ENCODE peak calls at places on chromosome 6, in five cellular contexts. One of them, this sample, is unnamed.

GRCh38 chr6:34984416-34984815 is 95.4 kb downstream of the ANKS1A start:
- DNase-seq in neural crest cell: no peak
- DNase-seq in fibroblast of lung: no peak
- DNase-seq in choroid plexus epithelial cell: no peak
- DNase-seq in endodermal cell: no peak
- DNase-seq in this sample: no peak

GRCh38 chr6:112183271-112183671 is 71.1 kb downstream of the LAMA4 start:
- DNase-seq in neural crest cell: no peak
- DNase-seq in choroid plexus epithelial cell: peak; percentile 60
- DNase-seq in endodermal cell: no peak
- DNase-seq in fibroblast of lung: peak; percentile 76
- DNase-seq in this sample: no peak

GRCh38 chr6:131669891-131670290 is 31.3 kb downstream of the OR2A4 start:
- DNase-seq in choroid plexus epithelial cell: peak; percentile 57
- DNase-seq in endodermal cell: no peak
- DNase-seq in fibroblast of lung: peak; percentile 10
- DNase-seq in neural crest cell: no peak
- DNase-seq in this sample: no peak

GRCh38 chr6:32085759-32086458 is 23.2 kb downstream of the TNXB start:
- DNase-seq in choroid plexus epithelial cell: no peak
- DNase-seq in fibroblast of lung: no peak
- DNase-seq in endodermal cell: no peak
- DNase-seq in neural crest cell: no peak
- DNase-seq in this sample: no peak

GRCh38 chr6:145091102-145091826 is 644.1 kb downstream of the EPM2A start:
- DNase-seq in choroid plexus epithelial cell: no peak
- DNase-seq in endodermal cell: no peak
- DNase-seq in fibroblast of lung: no peak
- DNase-seq in neural crest cell: no peak
- DNase-seq in this sample: no peak

GRCh38 chr6:135240711-135241110 is 59.6 kb downstream of the MYB start:
- DNase-seq in choroid plexus epithelial cell: no peak
- DNase-seq in fibroblast of lung: no peak
- DNase-seq in endodermal cell: no peak
- DNase-seq in neural crest cell: no peak
- DNase-seq in this sample: no peak

GRCh38 chr6:33668914-33669313 is 42.6 kb downstream of the UQCC2 start:
- DNase-seq in endodermal cell: peak; percentile 70
- DNase-seq in neural crest cell: no peak
- DNase-seq in fibroblast of lung: no peak
- DNase-seq in choroid plexus epithelial cell: no peak
- DNase-seq in this sample: no peak

GRCh38 chr6:45746046-45746445 is 269.6 kb downstream of the CLIC5 start:
- DNase-seq in neural crest cell: no peak
- DNase-seq in choroid plexus epithelial cell: peak; percentile 88
- DNase-seq in fibroblast of lung: peak; percentile 97
- DNase-seq in endodermal cell: no peak
- DNase-seq in this sample: no peak

GRCh38 chr6:104266922-104267321 is 592.8 kb downstream of the HACE1 start:
- DNase-seq in fibroblast of lung: no peak
- DNase-seq in neural crest cell: no peak
- DNase-seq in choroid plexus epithelial cell: no peak
- DNase-seq in endodermal cell: no peak
- DNase-seq in this sample: no peak

GRCh38 chr6:133923938-133924593 is 29.0 kb upstream of the TBPL1 start:
- DNase-seq in neural crest cell: peak; percentile 63
- DNase-seq in choroid plexus epithelial cell: peak; percentile 93
- DNase-seq in fibroblast of lung: peak; percentile 65
- DNase-seq in endodermal cell: peak; percentile 84
- DNase-seq in this sample: no peak

GRCh38 chr6:340181-340955 is 48.1 kb downstream of the DUSP22 start:
- DNase-seq in neural crest cell: no peak
- DNase-seq in fibroblast of lung: no peak
- DNase-seq in choroid plexus epithelial cell: no peak
- DNase-seq in endodermal cell: no peak
- DNase-seq in this sample: no peak

GRCh38 chr6:11747021-11747420 is 31.6 kb downstream of the ADTRP start:
- DNase-seq in choroid plexus epithelial cell: no peak
- DNase-seq in endodermal cell: no peak
- DNase-seq in neural crest cell: no peak
- DNase-seq in fibroblast of lung: peak; percentile 59
- DNase-seq in this sample: no peak

GRCh38 chr6:2204272-2204671 is 41.1 kb downstream of the GMDS start:
- DNase-seq in choroid plexus epithelial cell: no peak
- DNase-seq in fibroblast of lung: no peak
- DNase-seq in endodermal cell: no peak
- DNase-seq in neural crest cell: no peak
- DNase-seq in this sample: no peak

GRCh38 chr6:50333696-50334095 is 284.0 kb upstream of the DEFB112 start:
- DNase-seq in fibroblast of lung: no peak
- DNase-seq in neural crest cell: no peak
- DNase-seq in choroid plexus epithelial cell: no peak
- DNase-seq in endodermal cell: no peak
- DNase-seq in this sample: no peak

GRCh38 chr6:148435386-148435785 is 92.7 kb downstream of the SASH1 start:
- DNase-seq in endodermal cell: no peak
- DNase-seq in neural crest cell: no peak
- DNase-seq in choroid plexus epithelial cell: peak; percentile 84
- DNase-seq in fibroblast of lung: peak; percentile 76
- DNase-seq in this sample: no peak

GRCh38 chr6:168223150-168223549 is 96.4 kb downstream of the DACT2 start:
- DNase-seq in choroid plexus epithelial cell: no peak
- DNase-seq in fibroblast of lung: no peak
- DNase-seq in neural crest cell: no peak
- DNase-seq in endodermal cell: no peak
- DNase-seq in this sample: no peak

GRCh38 chr6:127279815-127280214 is 13.2 kb downstream of the RNF146 start:
- DNase-seq in choroid plexus epithelial cell: no peak
- DNase-seq in endodermal cell: no peak
- DNase-seq in neural crest cell: no peak
- DNase-seq in fibroblast of lung: no peak
- DNase-seq in this sample: no peak

GRCh38 chr6:3317741-3318211 is 59.0 kb downstream of the PSMG4 start:
- DNase-seq in choroid plexus epithelial cell: no peak
- DNase-seq in endodermal cell: peak; percentile 20
- DNase-seq in fibroblast of lung: peak; percentile 16
- DNase-seq in neural crest cell: no peak
- DNase-seq in this sample: no peak

GRCh38 chr6:41185991-41186675 is 14.8 kb downstream of the TREML2 start:
- DNase-seq in fibroblast of lung: no peak
- DNase-seq in neural crest cell: no peak
- DNase-seq in endodermal cell: no peak
- DNase-seq in choroid plexus epithelial cell: no peak
- DNase-seq in this sample: no peak

GRCh38 chr6:31246051-31246495 is 25.8 kb downstream of the HLA-C start:
- DNase-seq in fibroblast of lung: peak; percentile 71
- DNase-seq in neural crest cell: no peak
- DNase-seq in choroid plexus epithelial cell: peak; percentile 85
- DNase-seq in endodermal cell: no peak
- DNase-seq in this sample: no peak

GRCh38 chr6:157428418-157429202 is 47.6 kb downstream of the ZDHHC14 start:
- DNase-seq in endodermal cell: no peak
- DNase-seq in neural crest cell: no peak
- DNase-seq in fibroblast of lung: peak; percentile 24
- DNase-seq in choroid plexus epithelial cell: no peak
- DNase-seq in this sample: no peak

GRCh38 chr6:33426590-33427563 is 7.0 kb downstream of the SYNGAP1 start:
- DNase-seq in endodermal cell: peak; percentile 60
- DNase-seq in fibroblast of lung: no peak
- DNase-seq in neural crest cell: no peak
- DNase-seq in choroid plexus epithelial cell: no peak
- DNase-seq in this sample: no peak

GRCh38 chr6:128492386-128492785 is 28.0 kb downstream of the PTPRK start:
- DNase-seq in neural crest cell: no peak
- DNase-seq in fibroblast of lung: peak; percentile 79
- DNase-seq in choroid plexus epithelial cell: peak; percentile 65
- DNase-seq in endodermal cell: no peak
- DNase-seq in this sample: no peak

GRCh38 chr6:165059032-165059431 is 250.4 kb downstream of the C6orf118 start:
- DNase-seq in neural crest cell: no peak
- DNase-seq in endodermal cell: no peak
- DNase-seq in choroid plexus epithelial cell: peak; percentile 0
- DNase-seq in fibroblast of lung: peak; percentile 52
- DNase-seq in this sample: no peak

GRCh38 chr6:170459451-170459850 is 93.7 kb downstream of the PSMB1 start:
- DNase-seq in endodermal cell: peak; percentile 46
- DNase-seq in fibroblast of lung: peak; percentile 60
- DNase-seq in neural crest cell: no peak
- DNase-seq in choroid plexus epithelial cell: peak; percentile 75
- DNase-seq in this sample: no peak

GRCh38 chr6:149249370-149250357 is 67.8 kb upstream of the TAB2 start:
- DNase-seq in fibroblast of lung: no peak
- DNase-seq in choroid plexus epithelial cell: no peak
- DNase-seq in neural crest cell: no peak
- DNase-seq in endodermal cell: no peak
- DNase-seq in this sample: no peak

GRCh38 chr6:96545882-96546281 is 17.0 kb upstream of the FHL5 start:
- DNase-seq in neural crest cell: no peak
- DNase-seq in choroid plexus epithelial cell: no peak
- DNase-seq in fibroblast of lung: no peak
- DNase-seq in endodermal cell: no peak
- DNase-seq in this sample: no peak

GRCh38 chr6:96547654-96548053 is 15.3 kb upstream of the FHL5 start:
- DNase-seq in endodermal cell: no peak
- DNase-seq in neural crest cell: no peak
- DNase-seq in fibroblast of lung: no peak
- DNase-seq in choroid plexus epithelial cell: no peak
- DNase-seq in this sample: no peak

GRCh38 chr6:96537726-96538125 is 16.1 kb downstream of the UFL1 start:
- DNase-seq in fibroblast of lung: no peak
- DNase-seq in neural crest cell: no peak
- DNase-seq in choroid plexus epithelial cell: no peak
- DNase-seq in endodermal cell: no peak
- DNase-seq in this sample: no peak

GRCh38 chr6:96542702-96543101 is 20.2 kb upstream of the FHL5 start:
- DNase-seq in fibroblast of lung: no peak
- DNase-seq in endodermal cell: no peak
- DNase-seq in choroid plexus epithelial cell: peak; percentile 43
- DNase-seq in neural crest cell: no peak
- DNase-seq in this sample: no peak
- TF ChIP-seq CTCF in fibroblast of lung: peak; percentile 37
- TF ChIP-seq CTCF in endodermal cell: peak; percentile 76
- TF ChIP-seq CTCF in choroid plexus epithelial cell: peak; percentile 65
- TF ChIP-seq CTCF in neural crest cell: peak; percentile 55
- TF ChIP-seq CTCF in this sample: peak; percentile 13

GRCh38 chr6:136822051-136822378 is 377 bp upstream of the PEX7 start:
- DNase-seq in neural crest cell: no peak
- DNase-seq in endodermal cell: no peak
- DNase-seq in choroid plexus epithelial cell: peak; percentile 60
- DNase-seq in fibroblast of lung: peak; percentile 80
- DNase-seq in this sample: no peak

GRCh38 chr6:136820541-136820940 is 1.9 kb upstream of the PEX7 start:
- DNase-seq in fibroblast of lung: no peak
- DNase-seq in choroid plexus epithelial cell: no peak
- DNase-seq in neural crest cell: no peak
- DNase-seq in endodermal cell: no peak
- DNase-seq in this sample: no peak

GRCh38 chr6:136826216-136826615 is 3.8 kb downstream of the PEX7 start:
- DNase-seq in choroid plexus epithelial cell: no peak
- DNase-seq in fibroblast of lung: no peak
- DNase-seq in endodermal cell: no peak
- DNase-seq in neural crest cell: no peak
- DNase-seq in this sample: no peak

GRCh38 chr6:136822379-136823127 is at the start of gene PEX7:
- DNase-seq in fibroblast of lung: peak; percentile 91
- DNase-seq in endodermal cell: peak; percentile 96
- DNase-seq in neural crest cell: peak; percentile 85
- DNase-seq in choroid plexus epithelial cell: peak; percentile 96
- DNase-seq in this sample: peak; percentile 82

GRCh38 chr6:136823128-136823660 is 802 bp downstream of the PEX7 start:
- DNase-seq in endodermal cell: no peak
- DNase-seq in neural crest cell: peak; percentile 5
- DNase-seq in fibroblast of lung: no peak
- DNase-seq in choroid plexus epithelial cell: no peak
- DNase-seq in this sample: no peak
- TF ChIP-seq CTCF in endodermal cell: no peak
- TF ChIP-seq CTCF in neural crest cell: no peak
- TF ChIP-seq CTCF in fibroblast of lung: no peak
- TF ChIP-seq CTCF in choroid plexus epithelial cell: no peak
- TF ChIP-seq CTCF in this sample: peak; percentile 47

GRCh38 chr6:24858154-24858801 is 59.6 kb upstream of the ARMH2 start:
- DNase-seq in neural crest cell: no peak
- DNase-seq in endodermal cell: no peak
- DNase-seq in fibroblast of lung: no peak
- DNase-seq in choroid plexus epithelial cell: no peak
- DNase-seq in this sample: peak; percentile 80

GRCh38 chr6:24861934-24862333 is 63.2 kb upstream of the ARMH2 start:
- DNase-seq in neural crest cell: no peak
- DNase-seq in endodermal cell: no peak
- DNase-seq in choroid plexus epithelial cell: no peak
- DNase-seq in fibroblast of lung: no peak
- DNase-seq in this sample: no peak

GRCh38 chr6:24859608-24860007 is 60.9 kb upstream of the ARMH2 start:
- DNase-seq in neural crest cell: no peak
- DNase-seq in endodermal cell: no peak
- DNase-seq in fibroblast of lung: no peak
- DNase-seq in choroid plexus epithelial cell: no peak
- DNase-seq in this sample: no peak

GRCh38 chr6:24856954-24857670 is 58.4 kb upstream of the ARMH2 start:
- DNase-seq in neural crest cell: no peak
- DNase-seq in fibroblast of lung: no peak
- DNase-seq in endodermal cell: no peak
- DNase-seq in choroid plexus epithelial cell: no peak
- DNase-seq in this sample: no peak

DNA sequence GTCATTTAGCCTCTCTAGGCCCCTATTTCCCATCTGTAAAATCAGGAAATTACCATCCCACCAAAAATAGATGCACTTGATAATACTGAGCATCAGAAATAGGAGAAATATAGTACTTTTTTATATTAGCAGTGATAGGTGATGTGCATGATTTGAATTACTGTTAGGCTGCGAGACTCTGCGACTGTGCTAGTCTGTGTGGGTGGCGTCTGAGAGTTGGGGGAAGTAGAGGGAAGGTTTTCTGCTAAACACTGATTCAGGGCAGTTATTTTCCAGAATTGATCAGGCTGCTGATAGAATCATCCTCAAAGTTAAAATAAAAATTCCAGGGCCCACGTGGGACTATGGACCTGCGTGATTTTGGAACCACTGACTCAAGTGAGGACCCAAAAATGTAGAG is 60.4 kb upstream of the ARMH2 start:
- DNase-seq in endodermal cell: no peak
- DNase-seq in choroid plexus epithelial cell: no peak
- DNase-seq in neural crest cell: no peak
- DNase-seq in fibroblast of lung: no peak
- DNase-seq in this sample: no peak
- TF ChIP-seq CTCF in endodermal cell: no peak
- TF ChIP-seq CTCF in choroid plexus epithelial cell: no peak
- TF ChIP-seq CTCF in neural crest cell: no peak
- TF ChIP-seq CTCF in fibroblast of lung: no peak
- TF ChIP-seq CTCF in this sample: no peak

DNA sequence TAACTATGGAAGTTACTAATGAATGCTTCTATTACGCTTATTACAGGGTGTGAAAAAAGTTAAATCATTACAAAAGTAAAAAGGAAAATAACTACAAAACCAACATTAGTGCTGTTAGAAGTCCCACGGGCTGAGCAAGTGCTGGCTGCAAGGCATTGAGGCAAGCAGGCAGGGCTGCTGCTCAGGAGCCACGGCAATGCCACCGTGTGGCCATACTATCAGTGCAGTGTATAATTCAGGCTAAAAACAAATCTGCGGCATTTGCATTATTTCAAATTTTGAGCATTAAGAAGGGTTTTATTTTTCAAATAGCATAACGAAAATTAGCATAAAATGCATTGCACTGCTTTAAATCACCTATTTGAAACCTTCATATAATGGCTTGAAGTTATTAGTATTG is 17.1 kb downstream of the IFNGR1 start:
- DNase-seq in fibroblast of lung: no peak
- DNase-seq in endodermal cell: no peak
- DNase-seq in neural crest cell: no peak
- DNase-seq in choroid plexus epithelial cell: no peak
- DNase-seq in this sample: no peak
- TF ChIP-seq CTCF in fibroblast of lung: peak; percentile 27
- TF ChIP-seq CTCF in endodermal cell: peak; percentile 60
- TF ChIP-seq CTCF in neural crest cell: peak; percentile 54
- TF ChIP-seq CTCF in choroid plexus epithelial cell: peak; percentile 57
- TF ChIP-seq CTCF in this sample: no peak

This sample was measured in CD14-positive monocyte.